ENCODE peak calls at places on chromosomes 2 and 18, in eight cellular contexts. E, S, L, M, Q, G, U and J are unnamed samples.

GRCh38 chr2:189548686-189549439 is 31.7 kb downstream of the SLC40A1 start:
- DNase-seq in L (no peak), S (no peak), M (no peak), E (no peak), U (no peak), Q (no peak), G (no peak), J (no peak)

GRCh38 chr18:9469700-9470099 is 5.6 kb upstream of the RALBP1 start:
- DNase-seq in L (no peak), Q (no peak), E (no peak), G (no peak), U (no peak), S (no peak), M (no peak), J (no peak)

GRCh38 chr2:9410108-9410507 is 13.2 kb downstream of the ITGB1BP1 start:
- DNase-seq in M (no peak), G (no peak), U (no peak), Q (no peak), E (no peak), S (no peak), L (no peak), J (no peak)

GRCh38 chr2:196440413-196440812 is 199.1 kb upstream of the CCDC150 start:
- DNase-seq in Q (no peak), S (no peak), G (no peak), M (no peak), E (no peak), L (no peak), U (no peak), J (no peak)

GRCh38 chr2:155281907-155282306 is 583.4 kb downstream of the KCNJ3 start:
- DNase-seq in E (no peak), L (no peak), U (no peak), M (no peak), G (peak; percentile 2), S (no peak), Q (no peak), J (no peak)

GRCh38 chr2:60309326-60309725 is 244.1 kb downstream of the BCL11A start:
- DNase-seq in E (no peak), S (no peak), U (no peak), M (no peak), G (no peak), Q (no peak), L (no peak), J (no peak)

GRCh38 chr2:81445176-81445575 is 1140.6 kb upstream of the LRRTM1 start:
- DNase-seq in E (no peak), S (no peak), M (no peak), Q (no peak), G (no peak), L (no peak), U (no peak), J (no peak)

GRCh38 chr2:221572821-221573429 is 821 bp upstream of the EPHA4 start:
- DNase-seq in E (no peak), S (peak; percentile 84), U (peak; percentile 42), G (peak; percentile 50), L (peak; percentile 37), Q (no peak), M (peak; percentile 46), J (peak; percentile 63)

GRCh38 chr2:212794471-212794870 is 255.9 kb upstream of the ERBB4 start:
- DNase-seq in U (no peak), E (no peak), M (no peak), S (no peak), L (no peak), Q (no peak), G (no peak), J (no peak)

GRCh38 chr2:10048501-10049171 is 5.3 kb downstream of the KLF11 start:
- DNase-seq in S (peak; percentile 62), Q (no peak), G (peak; percentile 65), U (peak; percentile 4), M (peak; percentile 76), E (no peak), L (no peak), J (peak; percentile 81)

GRCh38 chr2:144682248-144682647 is 162.3 kb upstream of the ZEB2 start:
- DNase-seq in G (no peak), S (no peak), M (no peak), U (no peak), Q (no peak), E (no peak), L (no peak), J (no peak)

GRCh38 chr2:3435440-3435839 is 55.9 kb downstream of the TRAPPC12 start:
- DNase-seq in Q (no peak), E (no peak), U (peak; percentile 16), G (no peak), L (no peak), M (no peak), S (no peak), J (no peak)

GRCh38 chr18:21897811-21898210 is 157.2 kb downstream of the MIB1 start:
- DNase-seq in L (no peak), U (peak; percentile 39), G (peak; percentile 92), Q (no peak), E (no peak), M (peak; percentile 10), S (no peak), J (peak; percentile 20)

GRCh38 chr2:200931227-200931626 is 32.2 kb downstream of the ORC2 start:
- DNase-seq in M (no peak), U (no peak), G (no peak), S (no peak), Q (no peak), L (no peak), E (no peak), J (no peak)

GRCh38 chr2:224410946-224411561 is 9.1 kb upstream of the FAM124B start:
- DNase-seq in L (no peak), M (no peak), U (no peak), S (no peak), G (no peak), E (no peak), Q (no peak), J (no peak)